ENCODE peak calls at places on chromosomes 11 and 22, in seven cellular contexts. M, E, Y, K, Z, I and D are unnamed samples.

GRCh38 chr11:15981292-15981691 is 375.1 kb downstream of the SOX6 start:
- DNase-seq in M (no peak), E (no peak), Y (no peak), K (no peak), Z (no peak), I (no peak), D (no peak)

GRCh38 chr22:28674121-28674563 is 5.5 kb downstream of the TTC28 start:
- DNase-seq in M (no peak), E (no peak), Y (no peak), K (peak), Z (peak), I (peak), D (peak)

GRCh38 chr22:35092146-35092805 is 26.3 kb downstream of the ISX start:
- DNase-seq in M (no peak), E (no peak), Y (no peak), K (no peak), Z (no peak), I (no peak), D (no peak)

GRCh38 chr11:102256251-102256650 is 61.0 kb upstream of the BIRC3 start:
- DNase-seq in M (peak), E (no peak), Y (no peak), K (peak), Z (no peak), I (no peak), D (no peak)

GRCh38 chr11:95790933-95791247 is 592 bp downstream of the CEP57 start:
- DNase-seq in M (peak), E (no peak), Y (peak), K (peak), Z (peak), I (peak), D (peak)

GRCh38 chr11:65856689-65857499 is 1.1 kb downstream of the CFL1 start:
- DNase-seq in M (peak), E (peak), Y (peak), K (peak), Z (peak), I (peak), D (peak)

GRCh38 chr22:19197997-19198865 is 19.7 kb upstream of the SLC25A1 start:
- DNase-seq in M (no peak), E (peak), Y (no peak), K (no peak), Z (no peak), I (no peak), D (no peak)

GRCh38 chr11:117824571-117825537 is at the start of gene FXYD2:
- DNase-seq in M (no peak), E (peak), Y (peak), K (no peak), Z (no peak), I (peak), D (no peak)

GRCh38 chr22:26471522-26471921 is 12.1 kb downstream of the HPS4 start:
- DNase-seq in M (no peak), E (peak), Y (no peak), K (peak), Z (no peak), I (no peak), D (no peak)

GRCh38 chr11:114586797-114587196 is 8.8 kb downstream of the NXPE4 start:
- DNase-seq in M (no peak), E (no peak), Y (no peak), K (peak), Z (peak), I (no peak), D (no peak)

GRCh38 chr11:134476435-134477021 is 64.5 kb upstream of the B3GAT1 start:
- DNase-seq in M (no peak), E (no peak), Y (no peak), K (no peak), Z (no peak), I (peak), D (peak)

GRCh38 chr11:14417186-14417585 is 58.2 kb upstream of the RRAS2 start:
- DNase-seq in M (no peak), E (no peak), Y (no peak), K (peak), Z (no peak), I (peak), D (no peak)

DNA sequence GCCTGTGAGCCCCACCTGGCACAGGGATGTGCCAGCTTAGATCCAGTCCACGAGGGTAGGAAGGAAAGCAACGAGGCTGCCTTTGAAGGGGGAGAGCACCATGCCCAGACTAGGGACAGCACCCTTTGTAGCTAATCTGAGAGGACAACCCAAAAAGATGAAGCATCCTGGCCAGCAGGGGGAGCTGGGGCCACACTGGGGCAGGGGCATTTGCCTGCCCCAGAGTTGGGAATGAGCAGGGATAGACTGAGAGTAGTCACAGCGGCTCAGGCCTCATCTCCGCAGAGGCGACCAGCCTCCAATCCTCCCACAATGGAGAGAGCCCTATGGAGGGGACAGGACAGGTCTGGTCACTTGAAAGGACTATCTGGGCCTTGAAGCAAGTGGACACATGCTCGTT is 16.4 kb downstream of the LMO1 start:
- DNase-seq in M (no peak), E (peak), Y (peak), K (no peak), Z (no peak), I (peak), D (peak)
- TF ChIP-seq CTCF in M (no peak), E (peak), Y (peak), K (peak), Z (peak), I (peak), D (peak)

GRCh38 chr11:130827697-130828377 is 88.4 kb downstream of the SNX19 start:
- DNase-seq in M (no peak), E (peak), Y (no peak), K (peak), Z (no peak), I (no peak), D (peak)

GRCh38 chr11:130831506-130832385 is 84.5 kb downstream of the SNX19 start:
- DNase-seq in M (no peak), E (no peak), Y (no peak), K (no peak), Z (no peak), I (no peak), D (peak)

GRCh38 chr11:130830563-130830950 is 85.7 kb downstream of the SNX19 start:
- DNase-seq in M (no peak), E (no peak), Y (no peak), K (no peak), Z (no peak), I (no peak), D (no peak)

GRCh38 chr11:130828741-130829140 is 87.5 kb downstream of the SNX19 start:
- DNase-seq in M (no peak), E (peak), Y (no peak), K (no peak), Z (no peak), I (no peak), D (no peak)

GRCh38 chr11:130829801-130830562 is 86.3 kb downstream of the SNX19 start:
- DNase-seq in M (peak), E (peak), Y (no peak), K (no peak), Z (no peak), I (no peak), D (no peak)
- TF ChIP-seq CTCF in M (no peak), E (no peak), Y (no peak), K (no peak), Z (no peak), I (no peak), D (no peak)

GRCh38 chr11:121651267-121651625 is 198.5 kb upstream of the SORL1-AS1 start:
- DNase-seq in M (no peak), E (no peak), Y (no peak), K (no peak), Z (no peak), I (peak), D (no peak)

GRCh38 chr11:121649798-121650197 is 197.0 kb upstream of the SORL1-AS1 start:
- DNase-seq in M (no peak), E (no peak), Y (no peak), K (no peak), Z (no peak), I (no peak), D (no peak)

GRCh38 chr11:121650520-121651266 is 197.9 kb upstream of the SORL1-AS1 start:
- DNase-seq in M (no peak), E (no peak), Y (no peak), K (no peak), Z (no peak), I (no peak), D (peak)

GRCh38 chr11:121645596-121645995 is 192.8 kb upstream of the SORL1-AS1 start:
- DNase-seq in M (no peak), E (no peak), Y (no peak), K (peak), Z (no peak), I (no peak), D (no peak)

DNA sequence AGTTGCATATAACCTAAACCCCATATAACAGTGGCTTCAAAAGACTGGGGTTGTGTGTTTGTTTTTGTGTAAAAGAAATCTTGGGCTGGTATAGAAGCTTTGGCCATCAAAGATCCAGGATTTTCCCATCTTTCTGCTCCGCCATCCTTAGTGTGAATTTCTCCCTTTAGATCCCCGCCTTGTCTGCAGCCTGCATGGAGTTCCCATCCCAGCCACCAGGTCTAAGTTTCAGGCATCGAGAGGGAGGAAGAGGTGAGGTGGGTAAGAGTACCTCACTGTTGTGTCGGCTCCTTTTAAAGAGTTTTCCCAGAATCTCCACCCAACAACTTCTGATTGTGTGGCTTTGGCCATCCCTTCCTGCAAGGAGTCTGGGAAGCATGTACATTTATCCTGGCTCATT is 195.5 kb upstream of the SORL1-AS1 start:
- DNase-seq in M (no peak), E (no peak), Y (no peak), K (no peak), Z (no peak), I (no peak), D (no peak)
- TF ChIP-seq CTCF in M (no peak), E (no peak), Y (no peak), K (no peak), Z (no peak), I (no peak), D (no peak)

DNA sequence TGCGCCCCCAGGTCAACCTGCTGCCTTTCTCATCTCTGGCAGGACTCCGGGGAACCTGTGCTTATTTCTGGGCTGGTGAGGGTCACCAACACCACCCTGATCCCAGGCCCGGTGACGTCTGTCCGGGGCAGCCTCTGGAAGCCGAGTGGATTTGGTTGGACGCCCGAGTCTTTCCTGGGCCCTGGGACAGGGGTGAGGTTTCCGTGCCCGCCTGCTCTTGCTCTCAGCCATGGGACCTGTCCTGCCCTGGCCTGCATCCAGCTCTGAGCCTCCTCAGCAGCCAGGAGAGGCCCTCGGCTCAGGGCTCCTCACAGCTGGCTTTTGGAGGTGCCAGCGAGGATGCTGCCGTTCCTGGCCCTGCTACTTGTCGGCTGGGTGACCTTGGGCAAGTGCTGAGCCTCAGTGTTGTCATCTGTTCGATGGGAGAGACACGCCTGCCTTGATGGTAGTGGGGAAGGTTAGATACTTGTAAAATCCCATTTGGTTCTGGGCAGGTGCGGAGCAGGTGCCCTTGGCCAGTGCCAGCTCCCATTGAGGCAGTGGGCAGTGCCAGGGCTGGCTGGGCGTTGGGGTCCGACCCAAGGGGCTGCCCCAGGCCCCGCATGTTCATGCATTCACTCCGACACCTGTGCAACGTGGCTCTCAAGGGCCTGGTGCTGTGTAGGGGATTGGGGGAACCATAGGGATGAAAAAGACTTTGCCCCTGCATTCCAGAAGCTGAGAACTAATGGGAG is 58.9 kb upstream of the THY1 start:
- DNase-seq in M (no peak), E (peak), Y (no peak), K (no peak), Z (no peak), I (no peak), D (no peak)
- TF ChIP-seq CTCF in M (no peak), E (no peak), Y (no peak), K (no peak), Z (peak), I (no peak), D (peak)

GRCh38 chr11:8318536-8318935 is 54.9 kb upstream of the LMO1 start:
- DNase-seq in M (no peak), E (no peak), Y (no peak), K (no peak), Z (peak), I (no peak), D (peak)
- TF ChIP-seq CTCF in M (no peak), E (peak), Y (no peak), K (no peak), Z (no peak), I (peak), D (no peak)

DNA sequence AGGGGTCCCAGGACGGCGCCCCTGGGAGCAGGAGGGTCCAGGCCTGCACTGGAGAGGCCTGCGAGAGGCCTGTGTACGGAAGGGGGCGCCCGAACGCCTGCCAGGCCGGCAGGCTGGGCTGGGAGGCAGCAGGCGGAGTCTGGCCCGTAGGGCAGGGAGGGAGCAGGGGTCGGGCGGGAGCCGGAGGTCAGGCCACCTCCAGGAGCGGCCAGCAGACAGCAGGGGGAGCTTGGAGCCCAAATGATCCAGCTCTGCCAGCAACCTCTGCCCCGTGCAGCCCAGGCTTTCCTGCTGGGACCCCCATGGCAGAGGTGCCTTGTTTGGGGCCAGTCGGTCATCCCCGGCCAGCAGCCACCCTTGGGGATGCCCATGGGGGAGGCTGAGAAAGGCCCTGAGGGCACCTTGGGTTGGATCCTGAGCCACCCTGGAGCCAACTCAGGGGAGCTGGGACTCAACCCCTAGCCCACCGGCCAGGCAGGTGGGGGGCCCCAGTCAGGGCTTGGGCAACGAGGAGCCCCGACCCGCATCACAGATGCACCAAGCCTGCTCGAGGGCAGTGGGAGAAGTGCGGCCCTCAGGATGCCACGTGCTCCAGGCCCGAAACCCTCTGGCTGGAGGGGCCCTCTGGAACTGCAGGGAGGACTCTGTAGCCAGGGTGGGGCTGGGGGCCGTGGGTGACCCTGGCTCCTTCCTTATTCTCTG is 9.6 kb upstream of the SYT8 start:
- DNase-seq in M (no peak), E (peak), Y (peak), K (no peak), Z (peak), I (no peak), D (no peak)
- TF ChIP-seq CTCF in M (no peak), E (peak), Y (peak), K (peak), Z (peak), I (peak), D (no peak)

DNA sequence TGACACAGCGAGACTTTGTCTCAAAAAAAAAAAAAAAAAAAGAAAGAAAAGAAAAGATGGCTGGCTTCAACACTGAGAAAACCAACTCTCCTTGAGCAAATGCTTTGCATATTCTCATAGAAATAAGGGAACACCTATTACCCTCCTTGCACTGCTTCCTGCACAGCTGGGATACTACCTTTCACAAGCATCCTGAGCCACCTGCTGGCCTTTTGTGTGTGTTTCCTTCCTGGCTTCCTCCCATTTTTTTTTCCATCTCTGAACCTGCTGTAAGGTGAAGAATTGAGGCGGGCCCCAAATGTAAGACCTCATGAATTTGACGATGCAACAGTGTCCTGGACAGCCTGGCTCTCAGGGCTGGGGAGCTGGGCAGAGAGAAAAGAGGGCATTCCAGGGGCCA is 1.9 kb upstream of the RFPL3 start:
- DNase-seq in M (no peak), E (no peak), Y (no peak), K (no peak), Z (peak), I (no peak), D (peak)
- TF ChIP-seq CTCF in M (no peak), E (no peak), Y (peak), K (no peak), Z (peak), I (peak), D (no peak)

GRCh38 chr11:468493-468892 is 18.4 kb downstream of the PTDSS2 start:
- DNase-seq in M (no peak), E (no peak), Y (no peak), K (no peak), Z (no peak), I (no peak), D (no peak)

GRCh38 chr11:471468-472145 is 21.5 kb downstream of the PTDSS2 start:
- DNase-seq in M (no peak), E (peak), Y (no peak), K (no peak), Z (no peak), I (no peak), D (no peak)

GRCh38 chr11:468036-468435 is 18.0 kb downstream of the PTDSS2 start:
- DNase-seq in M (no peak), E (peak), Y (no peak), K (no peak), Z (no peak), I (no peak), D (no peak)

GRCh38 chr11:472272-472671 is 22.2 kb downstream of the PTDSS2 start:
- DNase-seq in M (no peak), E (peak), Y (no peak), K (no peak), Z (no peak), I (no peak), D (no peak)

GRCh38 chr11:469684-470667 is 19.9 kb downstream of the PTDSS2 start:
- DNase-seq in M (peak), E (peak), Y (peak), K (peak), Z (no peak), I (no peak), D (no peak)
- TF ChIP-seq CTCF in M (no peak), E (no peak), Y (peak), K (peak), Z (no peak), I (no peak), D (no peak)